ENCODE peak calls at places on chromosome 9, in seven cellular contexts. O is upper lobe of left lung, Y is sigmoid colon, R is A549, D is heart left ventricle, Q is Peyer's patch, K is HCT116. Z is an unnamed sample.

GRCh38 chr9:112914524-112914923 is 23.8 kb upstream of the SLC46A2 start:
- DNase-seq in Y (no peak), Q (no peak), R (no peak), K (no peak), O (no peak), D (no peak), Z (no peak)

GRCh38 chr9:4170231-4170630 is 129.6 kb downstream of the GLIS3 start:
- DNase-seq in R (no peak), Y (no peak), K (no peak), Q (no peak), D (no peak), O (no peak), Z (no peak)

GRCh38 chr9:29212590-29213373 is 1639.5 kb upstream of the C9orf72 start:
- DNase-seq in K (no peak), D (no peak), Y (no peak), Q (no peak), R (peak; percentile 44), O (peak; percentile 68), Z (no peak)

GRCh38 chr9:127835930-127836586 is 18.4 kb downstream of the ENG start:
- DNase-seq in K (no peak), D (no peak), R (no peak), O (peak; percentile 86), Q (no peak), Y (peak; percentile 88), Z (no peak)

GRCh38 chr9:116566677-116567488 is 120.2 kb upstream of the TRIM32 start:
- DNase-seq in O (no peak), Q (no peak), Y (no peak), K (no peak), D (no peak), R (peak; percentile 61), Z (no peak)

GRCh38 chr9:87282477-87282991 is 215.1 kb upstream of the DAPK1 start:
- DNase-seq in R (no peak), D (no peak), K (no peak), Y (no peak), O (no peak), Q (no peak), Z (no peak)

GRCh38 chr9:7976167-7976755 is 176.7 kb upstream of the DMAC1 start:
- DNase-seq in K (no peak), Y (no peak), O (no peak), Q (peak; percentile 72), D (no peak), R (no peak), Z (peak; percentile 18)

GRCh38 chr9:113929634-113930092 is 53.6 kb downstream of the ZNF618 start:
- DNase-seq in Y (no peak), K (no peak), R (no peak), O (no peak), D (no peak), Q (no peak), Z (no peak)

GRCh38 chr9:12933957-12934356 is 159.1 kb downstream of the LURAP1L start:
- DNase-seq in R (no peak), D (no peak), Q (no peak), O (no peak), Y (no peak), K (peak; percentile 56), Z (no peak)

GRCh38 chr9:131676431-131676972 is 63.4 kb downstream of the RAPGEF1 start:
- DNase-seq in R (no peak), Q (peak; percentile 75), Y (no peak), K (no peak), O (no peak), D (no peak), Z (no peak)

GRCh38 chr9:116275418-116276295 is 122.1 kb downstream of the PAPPA start:
- DNase-seq in R (no peak), Q (no peak), D (no peak), K (no peak), Y (no peak), O (no peak), Z (no peak)

GRCh38 chr9:29555452-29555851 is 1982.2 kb upstream of the C9orf72 start:
- DNase-seq in D (no peak), O (no peak), K (no peak), Y (no peak), Q (no peak), R (no peak), Z (no peak)

GRCh38 chr9:91477106-91477505 is 53.5 kb upstream of the NFIL3 start:
- DNase-seq in K (no peak), Q (no peak), Y (no peak), D (no peak), O (no peak), R (no peak), Z (no peak)

GRCh38 chr9:104313396-104314110 is 190.5 kb upstream of the OR13F1 start:
- DNase-seq in Q (no peak), R (no peak), K (no peak), D (no peak), Y (no peak), O (no peak), Z (no peak)

GRCh38 chr9:112569186-112569585 is 82.6 kb downstream of the KIAA1958 start:
- DNase-seq in R (no peak), O (no peak), D (no peak), Q (no peak), K (no peak), Y (no peak), Z (no peak)

GRCh38 chr9:92640398-92641091 is 29.4 kb downstream of the IPPK start:
- DNase-seq in D (no peak), O (no peak), Q (peak; percentile 12), Y (peak; percentile 50), K (no peak), R (no peak), Z (no peak)

GRCh38 chr9:97501177-97501971 is at the start of gene TMOD1:
- DNase-seq in K (peak; percentile 23), R (peak; percentile 83), D (peak; percentile 81), Y (peak; percentile 86), O (peak; percentile 95), Q (peak; percentile 27), Z (peak; percentile 90)

GRCh38 chr9:109493648-109494047 is 4.5 kb downstream of the PTPN3 start:
- DNase-seq in Y (no peak), Q (no peak), K (no peak), D (no peak), R (no peak), O (no peak), Z (no peak)

GRCh38 chr9:123157216-123157615 is 111.2 kb downstream of the STRBP start:
- DNase-seq in Y (no peak), K (no peak), D (no peak), O (no peak), R (no peak), Q (no peak), Z (no peak)

GRCh38 chr9:27844797-27845196 is 271.5 kb upstream of the C9orf72 start:
- DNase-seq in Q (no peak), Y (no peak), D (no peak), K (no peak), O (no peak), R (no peak), Z (no peak)

GRCh38 chr9:2727966-2728613 is 10.8 kb downstream of the KCNV2 start:
- DNase-seq in D (peak; percentile 38), K (peak; percentile 4), Q (no peak), R (no peak), Y (no peak), O (no peak), Z (no peak)

GRCh38 chr9:25117791-25118190 is 560.5 kb downstream of the TUSC1 start:
- DNase-seq in Q (no peak), R (no peak), Y (no peak), D (no peak), K (no peak), O (no peak), Z (no peak)

GRCh38 chr9:130219661-130220081 is 45.9 kb upstream of the HMCN2 start:
- DNase-seq in O (no peak), K (no peak), Y (no peak), Q (no peak), D (no peak), R (no peak), Z (no peak)

GRCh38 chr9:129100383-129101169 is 10.0 kb downstream of the CRAT start:
- DNase-seq in R (no peak), O (no peak), K (no peak), Y (no peak), D (no peak), Q (no peak), Z (no peak)
- TF ChIP-seq POLR2A in R (no peak), O (no peak), K (no peak), Y (no peak), D (no peak), Q (no peak), Z (no peak)

DNA sequence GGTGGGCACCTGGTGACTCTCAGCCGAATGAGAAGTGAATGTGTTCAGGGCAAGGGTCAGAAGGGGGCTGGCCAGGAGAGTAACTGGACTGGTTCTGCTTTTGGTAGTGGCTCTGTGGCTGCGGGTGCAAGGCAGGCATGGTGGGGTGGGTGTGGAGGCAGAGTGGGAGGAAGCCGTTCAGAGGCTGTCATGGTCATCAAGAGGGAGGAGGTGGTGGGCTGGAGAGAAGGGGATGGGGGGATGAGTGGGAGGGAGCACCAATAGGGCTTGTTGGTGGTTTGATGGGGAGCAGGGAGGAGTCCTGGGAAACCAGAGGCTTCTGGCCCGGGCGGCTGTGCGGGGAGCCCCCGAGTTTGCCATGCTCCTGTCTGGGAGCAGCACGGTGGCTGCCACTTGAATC is 13.3 kb downstream of the FAM163B start:
- DNase-seq in Y (no peak), R (no peak), K (no peak), Q (no peak), D (no peak), O (no peak), Z (no peak)
- TF ChIP-seq POLR2A in Y (no peak), R (no peak), K (no peak), Q (no peak), D (no peak), O (no peak), Z (no peak)

GRCh38 chr9:100058699-100059579 is 39.9 kb downstream of the ERP44 start:
- DNase-seq in K (no peak), Y (no peak), D (no peak), Q (peak; percentile 20), R (no peak), O (no peak), Z (no peak)
- TF ChIP-seq POLR2A in K (no peak), Y (no peak), D (no peak), Q (no peak), R (no peak), O (no peak), Z (no peak)

GRCh38 chr9:134231767-134232166 is 67.4 kb upstream of the RNU6ATAC start:
- DNase-seq in D (no peak), Y (no peak), K (no peak), Q (no peak), R (no peak), O (peak; percentile 54), Z (no peak)

GRCh38 chr9:134229466-134230091 is 65.2 kb upstream of the RNU6ATAC start:
- DNase-seq in K (no peak), Q (no peak), O (peak; percentile 79), D (no peak), Y (no peak), R (no peak), Z (no peak)

GRCh38 chr9:134230092-134230941 is 66.0 kb upstream of the RNU6ATAC start:
- DNase-seq in Y (no peak), R (no peak), D (no peak), Q (no peak), O (peak; percentile 63), K (no peak), Z (no peak)

GRCh38 chr9:134231330-134231745 is 67.0 kb upstream of the RNU6ATAC start:
- DNase-seq in Q (no peak), Y (peak; percentile 85), D (no peak), K (no peak), O (no peak), R (no peak), Z (no peak)

DNA sequence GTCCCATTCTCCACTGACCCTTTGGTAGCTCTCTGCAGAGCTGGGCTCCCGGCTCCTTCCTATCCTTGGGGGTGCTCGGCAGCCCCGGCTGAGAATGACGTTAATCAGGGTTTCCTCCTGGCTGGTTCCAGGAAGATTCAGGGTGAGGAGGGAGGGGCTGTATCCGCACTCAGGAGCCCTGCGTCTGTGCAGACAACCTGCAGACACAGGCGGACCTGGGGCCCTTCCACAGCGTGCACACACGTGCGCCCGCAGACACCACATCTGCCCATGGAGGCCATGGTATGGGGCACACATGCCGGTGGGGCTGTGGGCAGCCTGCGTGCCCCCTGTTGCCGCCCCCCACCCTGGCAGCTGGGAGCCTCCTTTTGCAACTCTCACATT is 66.6 kb upstream of the RNU6ATAC start:
- DNase-seq in D (no peak), O (peak; percentile 79), R (no peak), Q (no peak), Y (no peak), K (no peak), Z (no peak)
- TF ChIP-seq POLR2A in D (no peak), O (no peak), R (no peak), Q (no peak), Y (no peak), K (no peak), Z (no peak)

Z was measured in GM12892.